ENCODE peak calls at places on chromosome 14, in eight cellular contexts. D is AG04450, G is iPS-NIHi11, I is myocyte, A is left ventricle myocardium inferior, J is H4, O is foreskin fibroblast, F is right cardiac atrium. C is an unnamed sample.

GRCh38 chr14:36317650-36318049 is 2.8 kb downstream of the MBIP start:
- DNase-seq in G (no peak), D (no peak), F (no peak), J (no peak), I (no peak), O (no peak), A (no peak), C (no peak)

GRCh38 chr14:54252072-54252730 is 144.6 kb upstream of the CDKN3 start:
- DNase-seq in A (no peak), O (peak), J (peak), I (peak), G (no peak), F (no peak), D (peak), C (peak)

GRCh38 chr14:69617796-69618195 is 6.4 kb downstream of the SUSD6 start:
- DNase-seq in F (no peak), I (no peak), A (no peak), G (no peak), O (no peak), J (no peak), D (no peak), C (no peak)

GRCh38 chr14:75274899-75275569 is 3.6 kb upstream of the FOS start:
- DNase-seq in A (peak), O (no peak), I (no peak), F (no peak), J (peak), D (no peak), G (no peak), C (no peak)

GRCh38 chr14:76918751-76919421 is 92.7 kb downstream of the LRRC74A start:
- DNase-seq in A (peak), G (peak), F (peak), D (peak), I (peak), O (peak), J (peak), C (peak)

GRCh38 chr14:78959674-78960264 is 789.6 kb downstream of the NRXN3 start:
- DNase-seq in A (peak), O (peak), D (peak), G (peak), J (peak), F (peak), I (peak), C (peak)

GRCh38 chr14:20278414-20278813 is 27.3 kb downstream of the TTC5 start:
- DNase-seq in A (no peak), F (peak), J (peak), G (no peak), O (no peak), D (no peak), I (peak), C (no peak)

GRCh38 chr14:72513994-72514659 is 379.8 kb downstream of the DPF3 start:
- DNase-seq in G (peak), O (peak), D (peak), A (no peak), F (no peak), J (peak), I (peak), C (peak)

GRCh38 chr14:96103075-96103474 is 63.9 kb downstream of the C14orf132 start:
- DNase-seq in D (no peak), O (no peak), F (no peak), G (no peak), A (no peak), J (no peak), I (no peak), C (no peak)

GRCh38 chr14:104263671-104264358 is 125.4 kb downstream of the KIF26A start:
- DNase-seq in A (no peak), D (no peak), O (no peak), I (no peak), F (peak), J (no peak), G (no peak), C (no peak)

GRCh38 chr14:74596747-74597456 is 15.1 kb downstream of the LTBP2 start:
- DNase-seq in G (no peak), I (no peak), F (peak), A (no peak), D (peak), O (peak), J (no peak), C (no peak)

GRCh38 chr14:68712703-68713370 is 80.0 kb downstream of the ZFP36L1 start:
- DNase-seq in F (no peak), G (no peak), D (no peak), I (no peak), J (no peak), A (no peak), O (no peak), C (no peak)

GRCh38 chr14:67343601-67344230 is 15.9 kb downstream of the ATP6V1D start:
- DNase-seq in O (no peak), A (no peak), J (no peak), D (no peak), F (no peak), I (no peak), G (no peak), C (no peak)

GRCh38 chr14:78232666-78233065 is 62.5 kb downstream of the NRXN3 start:
- DNase-seq in A (no peak), G (no peak), I (no peak), F (no peak), D (no peak), J (no peak), O (no peak), C (no peak)

GRCh38 chr14:74908861-74909341 is 14.2 kb downstream of the RPS6KL1 start:
- DNase-seq in A (no peak), I (no peak), J (no peak), O (no peak), G (no peak), F (peak), D (no peak), C (no peak)

GRCh38 chr14:58501214-58501816 is 73.8 kb downstream of the KIAA0586 start:
- DNase-seq in A (no peak), D (peak), F (no peak), O (peak), G (peak), J (peak), I (peak), C (peak)

GRCh38 chr14:102565959-102566358 is 26.5 kb upstream of the RCOR1 start:
- DNase-seq in I (no peak), G (no peak), A (no peak), O (no peak), F (no peak), D (no peak), J (no peak), C (no peak)

GRCh38 chr14:77265187-77265515 is 5.9 kb downstream of the NGB start:
- DNase-seq in I (no peak), D (no peak), O (no peak), J (no peak), F (no peak), A (no peak), G (no peak), C (no peak)

GRCh38 chr14:73760598-73761586 is 46.7 kb upstream of the PNMA1 start:
- DNase-seq in F (no peak), G (no peak), J (no peak), O (no peak), A (no peak), D (no peak), I (no peak), C (no peak)

C was measured in HFFc6.